ENCODE peak calls at places on chromosomes 7 and 10, in four cellular contexts. V is nucleus accumbens, I is NCI-H2081, R is skeletal muscle cell. Y is an unnamed sample.

GRCh38 chr10:132724436-132724835 is 61.5 kb downstream of the NKX6-2 start:
- DNase-seq in I (no peak), R (peak), V (no peak), Y (no peak)

GRCh38 chr7:128404826-128405344 is 4.9 kb downstream of the IMPDH1 start:
- DNase-seq in V (no peak), I (no peak), R (no peak), Y (no peak)

GRCh38 chr7:70016044-70016770 is 417.9 kb downstream of the AUTS2 start:
- DNase-seq in R (peak), I (no peak), V (no peak), Y (no peak)

GRCh38 chr7:102439963-102440795 is 6.8 kb downstream of the ORAI2 start:
- DNase-seq in R (peak), I (no peak), V (no peak), Y (no peak)

GRCh38 chr10:127968659-127969058 is 61.8 kb downstream of the PTPRE start:
- DNase-seq in R (no peak), I (no peak), V (no peak), Y (no peak)

GRCh38 chr10:122199070-122199469 is 72.0 kb upstream of the BTBD16 start:
- DNase-seq in V (no peak), I (no peak), R (no peak), Y (no peak)

GRCh38 chr10:73625004-73625883 is 16.0 kb downstream of the MYOZ1 start:
- DNase-seq in V (no peak), I (no peak), R (no peak), Y (peak)

GRCh38 chr7:134710854-134711624 is 64.4 kb downstream of the BPGM start:
- DNase-seq in R (no peak), I (no peak), V (no peak), Y (no peak)

GRCh38 chr10:77350711-77351119 is 286.9 kb downstream of the KCNMA1 start:
- DNase-seq in I (no peak), V (no peak), R (peak), Y (no peak)

GRCh38 chr10:43211030-43211429 is 55.8 kb downstream of the RASGEF1A start:
- DNase-seq in I (no peak), V (no peak), R (no peak), Y (no peak)

GRCh38 chr10:113073549-113074189 is 123.6 kb downstream of the TCF7L2 start:
- DNase-seq in V (no peak), I (no peak), R (peak), Y (no peak)

GRCh38 chr10:97463363-97464132 is 17.6 kb downstream of the ZDHHC16 start:
- DNase-seq in I (peak), R (peak), V (no peak), Y (peak)

GRCh38 chr7:40800771-40801170 is 666.0 kb downstream of the SUGCT start:
- DNase-seq in R (no peak), V (no peak), I (no peak), Y (no peak)